ENCODE peak calls at places on chromosome 14, in eight cellular contexts. One of them, this sample, is unnamed.

GRCh38 chr14:31939934-31940333 is 137.2 kb upstream of the ARHGAP5 start:
- DNase-seq in SW 1271: no peak
- DNase-seq in HEK293T: no peak
- DNase-seq in esophagus squamous epithelium: no peak
- DNase-seq in activated CD4-positive, alpha-beta T cell treated with anti-CD3 and anti-CD28 coated beads, Interleukin-2, amount 10 ng/mL, durations not matched to agents 7 days and 5 days: no peak
- DNase-seq in PC-3: no peak
- DNase-seq in activated T-cell treated with anti-CD3 and anti-CD28 coated beads for 48 hours: no peak
- DNase-seq in tibial artery: no peak
- DNase-seq in this sample: no peak

GRCh38 chr14:92247937-92248336 is 75.0 kb upstream of the SLC24A4 start:
- DNase-seq in PC-3: no peak
- DNase-seq in activated T-cell treated with anti-CD3 and anti-CD28 coated beads for 48 hours: no peak
- DNase-seq in tibial artery: no peak
- DNase-seq in HEK293T: no peak
- DNase-seq in esophagus squamous epithelium: no peak
- DNase-seq in SW 1271: no peak
- DNase-seq in activated CD4-positive, alpha-beta T cell treated with anti-CD3 and anti-CD28 coated beads, Interleukin-2, amount 10 ng/mL, durations not matched to agents 7 days and 5 days: no peak
- DNase-seq in this sample: no peak

GRCh38 chr14:51738754-51739153 is 87.0 kb downstream of the FRMD6 start:
- DNase-seq in SW 1271: no peak
- DNase-seq in esophagus squamous epithelium: no peak
- DNase-seq in activated CD4-positive, alpha-beta T cell treated with anti-CD3 and anti-CD28 coated beads, Interleukin-2, amount 10 ng/mL, durations not matched to agents 7 days and 5 days: no peak
- DNase-seq in HEK293T: peak
- DNase-seq in activated T-cell treated with anti-CD3 and anti-CD28 coated beads for 48 hours: no peak
- DNase-seq in PC-3: no peak
- DNase-seq in tibial artery: no peak
- DNase-seq in this sample: no peak

GRCh38 chr14:61171687-61172086 is 109.5 kb downstream of the TMEM30B start:
- DNase-seq in esophagus squamous epithelium: no peak
- DNase-seq in HEK293T: no peak
- DNase-seq in SW 1271: no peak
- DNase-seq in PC-3: no peak
- DNase-seq in activated T-cell treated with anti-CD3 and anti-CD28 coated beads for 48 hours: no peak
- DNase-seq in tibial artery: no peak
- DNase-seq in activated CD4-positive, alpha-beta T cell treated with anti-CD3 and anti-CD28 coated beads, Interleukin-2, amount 10 ng/mL, durations not matched to agents 7 days and 5 days: no peak
- DNase-seq in this sample: no peak

GRCh38 chr14:23071244-23071974 is 14.1 kb upstream of the CDH24 start:
- DNase-seq in activated T-cell treated with anti-CD3 and anti-CD28 coated beads for 48 hours: peak
- DNase-seq in tibial artery: peak
- DNase-seq in SW 1271: no peak
- DNase-seq in PC-3: peak
- DNase-seq in activated CD4-positive, alpha-beta T cell treated with anti-CD3 and anti-CD28 coated beads, Interleukin-2, amount 10 ng/mL, durations not matched to agents 7 days and 5 days: peak
- DNase-seq in HEK293T: peak
- DNase-seq in esophagus squamous epithelium: no peak
- DNase-seq in this sample: peak

GRCh38 chr14:104423715-104424405 is 155.7 kb upstream of the C14orf180 start:
- DNase-seq in activated T-cell treated with anti-CD3 and anti-CD28 coated beads for 48 hours: no peak
- DNase-seq in HEK293T: no peak
- DNase-seq in activated CD4-positive, alpha-beta T cell treated with anti-CD3 and anti-CD28 coated beads, Interleukin-2, amount 10 ng/mL, durations not matched to agents 7 days and 5 days: peak
- DNase-seq in esophagus squamous epithelium: no peak
- DNase-seq in tibial artery: peak
- DNase-seq in SW 1271: no peak
- DNase-seq in PC-3: no peak
- DNase-seq in this sample: no peak

GRCh38 chr14:55028066-55028465 is 1.0 kb downstream of the SOCS4 start:
- DNase-seq in activated T-cell treated with anti-CD3 and anti-CD28 coated beads for 48 hours: no peak
- DNase-seq in tibial artery: no peak
- DNase-seq in activated CD4-positive, alpha-beta T cell treated with anti-CD3 and anti-CD28 coated beads, Interleukin-2, amount 10 ng/mL, durations not matched to agents 7 days and 5 days: no peak
- DNase-seq in esophagus squamous epithelium: no peak
- DNase-seq in HEK293T: no peak
- DNase-seq in SW 1271: no peak
- DNase-seq in PC-3: peak
- DNase-seq in this sample: no peak

GRCh38 chr14:89858084-89858483 is 96.4 kb downstream of the EFCAB11 start:
- DNase-seq in activated T-cell treated with anti-CD3 and anti-CD28 coated beads for 48 hours: no peak
- DNase-seq in esophagus squamous epithelium: no peak
- DNase-seq in PC-3: no peak
- DNase-seq in SW 1271: no peak
- DNase-seq in tibial artery: no peak
- DNase-seq in HEK293T: no peak
- DNase-seq in activated CD4-positive, alpha-beta T cell treated with anti-CD3 and anti-CD28 coated beads, Interleukin-2, amount 10 ng/mL, durations not matched to agents 7 days and 5 days: no peak
- DNase-seq in this sample: no peak

GRCh38 chr14:100295376-100296105 is 10.7 kb downstream of the SLC25A29 start:
- DNase-seq in SW 1271: no peak
- DNase-seq in PC-3: no peak
- DNase-seq in HEK293T: no peak
- DNase-seq in activated T-cell treated with anti-CD3 and anti-CD28 coated beads for 48 hours: no peak
- DNase-seq in activated CD4-positive, alpha-beta T cell treated with anti-CD3 and anti-CD28 coated beads, Interleukin-2, amount 10 ng/mL, durations not matched to agents 7 days and 5 days: no peak
- DNase-seq in esophagus squamous epithelium: no peak
- DNase-seq in tibial artery: peak
- DNase-seq in this sample: no peak

GRCh38 chr14:44898547-44898946 is 63.2 kb downstream of the KLHL28 start:
- DNase-seq in activated T-cell treated with anti-CD3 and anti-CD28 coated beads for 48 hours: no peak
- DNase-seq in esophagus squamous epithelium: no peak
- DNase-seq in PC-3: peak
- DNase-seq in HEK293T: no peak
- DNase-seq in SW 1271: no peak
- DNase-seq in activated CD4-positive, alpha-beta T cell treated with anti-CD3 and anti-CD28 coated beads, Interleukin-2, amount 10 ng/mL, durations not matched to agents 7 days and 5 days: no peak
- DNase-seq in tibial artery: no peak
- DNase-seq in this sample: no peak

GRCh38 chr14:23632461-23633159 is 3.6 kb upstream of the DHRS2 start:
- DNase-seq in activated T-cell treated with anti-CD3 and anti-CD28 coated beads for 48 hours: no peak
- DNase-seq in HEK293T: no peak
- DNase-seq in activated CD4-positive, alpha-beta T cell treated with anti-CD3 and anti-CD28 coated beads, Interleukin-2, amount 10 ng/mL, durations not matched to agents 7 days and 5 days: no peak
- DNase-seq in esophagus squamous epithelium: no peak
- DNase-seq in tibial artery: no peak
- DNase-seq in PC-3: no peak
- DNase-seq in SW 1271: no peak
- DNase-seq in this sample: no peak

GRCh38 chr14:82011460-82011859 is 477.8 kb upstream of the SEL1L start:
- DNase-seq in esophagus squamous epithelium: no peak
- DNase-seq in tibial artery: no peak
- DNase-seq in PC-3: no peak
- DNase-seq in SW 1271: no peak
- DNase-seq in activated CD4-positive, alpha-beta T cell treated with anti-CD3 and anti-CD28 coated beads, Interleukin-2, amount 10 ng/mL, durations not matched to agents 7 days and 5 days: no peak
- DNase-seq in activated T-cell treated with anti-CD3 and anti-CD28 coated beads for 48 hours: no peak
- DNase-seq in HEK293T: no peak
- DNase-seq in this sample: no peak

GRCh38 chr14:77024171-77024627 is 4.3 kb downstream of the IRF2BPL start:
- DNase-seq in esophagus squamous epithelium: no peak
- DNase-seq in activated T-cell treated with anti-CD3 and anti-CD28 coated beads for 48 hours: peak
- DNase-seq in tibial artery: no peak
- DNase-seq in activated CD4-positive, alpha-beta T cell treated with anti-CD3 and anti-CD28 coated beads, Interleukin-2, amount 10 ng/mL, durations not matched to agents 7 days and 5 days: peak
- DNase-seq in SW 1271: peak
- DNase-seq in PC-3: peak
- DNase-seq in HEK293T: no peak
- DNase-seq in this sample: peak

GRCh38 chr14:94355191-94355794 is 32.2 kb upstream of the SERPINA6 start:
- DNase-seq in activated CD4-positive, alpha-beta T cell treated with anti-CD3 and anti-CD28 coated beads, Interleukin-2, amount 10 ng/mL, durations not matched to agents 7 days and 5 days: peak
- DNase-seq in tibial artery: no peak
- DNase-seq in SW 1271: no peak
- DNase-seq in PC-3: peak
- DNase-seq in activated T-cell treated with anti-CD3 and anti-CD28 coated beads for 48 hours: no peak
- DNase-seq in HEK293T: no peak
- DNase-seq in esophagus squamous epithelium: no peak
- DNase-seq in this sample: no peak

GRCh38 chr14:100865682-100866591 is 37.6 kb downstream of the RTL1 start:
- DNase-seq in HEK293T: no peak
- DNase-seq in esophagus squamous epithelium: no peak
- DNase-seq in SW 1271: no peak
- DNase-seq in activated CD4-positive, alpha-beta T cell treated with anti-CD3 and anti-CD28 coated beads, Interleukin-2, amount 10 ng/mL, durations not matched to agents 7 days and 5 days: no peak
- DNase-seq in tibial artery: peak
- DNase-seq in activated T-cell treated with anti-CD3 and anti-CD28 coated beads for 48 hours: no peak
- DNase-seq in PC-3: no peak
- DNase-seq in this sample: no peak

GRCh38 chr14:74501135-74501614 is 7.6 kb downstream of the ISCA2 start:
- DNase-seq in esophagus squamous epithelium: no peak
- DNase-seq in SW 1271: peak
- DNase-seq in HEK293T: peak
- DNase-seq in activated T-cell treated with anti-CD3 and anti-CD28 coated beads for 48 hours: no peak
- DNase-seq in tibial artery: peak
- DNase-seq in PC-3: peak
- DNase-seq in activated CD4-positive, alpha-beta T cell treated with anti-CD3 and anti-CD28 coated beads, Interleukin-2, amount 10 ng/mL, durations not matched to agents 7 days and 5 days: no peak
- DNase-seq in this sample: no peak

GRCh38 chr14:105855893-105856675 is 329.7 kb downstream of the TMEM121 start:
- DNase-seq in HEK293T: no peak
- DNase-seq in SW 1271: no peak
- DNase-seq in esophagus squamous epithelium: no peak
- DNase-seq in tibial artery: peak
- DNase-seq in activated CD4-positive, alpha-beta T cell treated with anti-CD3 and anti-CD28 coated beads, Interleukin-2, amount 10 ng/mL, durations not matched to agents 7 days and 5 days: peak
- DNase-seq in PC-3: no peak
- DNase-seq in activated T-cell treated with anti-CD3 and anti-CD28 coated beads for 48 hours: no peak
- DNase-seq in this sample: no peak

GRCh38 chr14:104001003-104001402 is 58.7 kb upstream of the RD3L start:
- DNase-seq in HEK293T: peak
- DNase-seq in esophagus squamous epithelium: no peak
- DNase-seq in SW 1271: peak
- DNase-seq in tibial artery: no peak
- DNase-seq in activated T-cell treated with anti-CD3 and anti-CD28 coated beads for 48 hours: no peak
- DNase-seq in activated CD4-positive, alpha-beta T cell treated with anti-CD3 and anti-CD28 coated beads, Interleukin-2, amount 10 ng/mL, durations not matched to agents 7 days and 5 days: peak
- DNase-seq in PC-3: peak
- DNase-seq in this sample: no peak

GRCh38 chr14:51529731-51530130 is 122.0 kb upstream of the FRMD6 start:
- DNase-seq in SW 1271: no peak
- DNase-seq in activated T-cell treated with anti-CD3 and anti-CD28 coated beads for 48 hours: no peak
- DNase-seq in tibial artery: no peak
- DNase-seq in activated CD4-positive, alpha-beta T cell treated with anti-CD3 and anti-CD28 coated beads, Interleukin-2, amount 10 ng/mL, durations not matched to agents 7 days and 5 days: no peak
- DNase-seq in esophagus squamous epithelium: no peak
- DNase-seq in PC-3: no peak
- DNase-seq in HEK293T: no peak
- DNase-seq in this sample: no peak

GRCh38 chr14:83300454-83301064 is 1766.9 kb upstream of the SEL1L start:
- DNase-seq in esophagus squamous epithelium: no peak
- DNase-seq in activated CD4-positive, alpha-beta T cell treated with anti-CD3 and anti-CD28 coated beads, Interleukin-2, amount 10 ng/mL, durations not matched to agents 7 days and 5 days: no peak
- DNase-seq in HEK293T: peak
- DNase-seq in activated T-cell treated with anti-CD3 and anti-CD28 coated beads for 48 hours: no peak
- DNase-seq in SW 1271: peak
- DNase-seq in PC-3: peak
- DNase-seq in tibial artery: no peak
- DNase-seq in this sample: no peak